ENCODE peak calls at places on chromosomes 1 and 21, in four cellular contexts. One of them, this sample, is unnamed.

GRCh38 chr1:154403300-154403943 is 1.7 kb upstream of the IL6R start:
- DNase-seq in HFF-Myc: no peak
- DNase-seq in CD8-positive, alpha-beta memory T cell: peak; percentile 59
- DNase-seq in substantia nigra: no peak
- DNase-seq in this sample: no peak

GRCh38 chr1:113980120-113980519 is 846 bp downstream of the OLFML3 start:
- DNase-seq in HFF-Myc: peak; percentile 40
- DNase-seq in CD8-positive, alpha-beta memory T cell: no peak
- DNase-seq in substantia nigra: no peak
- DNase-seq in this sample: no peak

GRCh38 chr1:160032165-160032827 is 506 bp upstream of the PIGM start:
- DNase-seq in HFF-Myc: no peak
- DNase-seq in CD8-positive, alpha-beta memory T cell: no peak
- DNase-seq in substantia nigra: no peak
- DNase-seq in this sample: peak; percentile 36

GRCh38 chr1:94622757-94623156 is 81.2 kb upstream of the F3 start:
- DNase-seq in HFF-Myc: no peak
- DNase-seq in CD8-positive, alpha-beta memory T cell: no peak
- DNase-seq in substantia nigra: no peak
- DNase-seq in this sample: peak; percentile 58

GRCh38 chr21:31730687-31731111 is 1.2 kb downstream of the SCAF4 start:
- DNase-seq in HFF-Myc: no peak
- DNase-seq in CD8-positive, alpha-beta memory T cell: no peak
- DNase-seq in substantia nigra: no peak
- DNase-seq in this sample: peak; percentile 89

GRCh38 chr1:40153073-40153770 is 8.0 kb upstream of the RLF start:
- DNase-seq in HFF-Myc: peak; percentile 25
- DNase-seq in CD8-positive, alpha-beta memory T cell: no peak
- DNase-seq in substantia nigra: no peak
- DNase-seq in this sample: peak; percentile 58

GRCh38 chr1:17605582-17606344 is 66.3 kb downstream of the ARHGEF10L start:
- DNase-seq in HFF-Myc: no peak
- DNase-seq in CD8-positive, alpha-beta memory T cell: no peak
- DNase-seq in substantia nigra: no peak
- DNase-seq in this sample: no peak

GRCh38 chr1:37477946-37478345 is 3.6 kb downstream of the ZC3H12A start:
- DNase-seq in HFF-Myc: no peak
- DNase-seq in CD8-positive, alpha-beta memory T cell: peak; percentile 45
- DNase-seq in substantia nigra: no peak
- DNase-seq in this sample: no peak

GRCh38 chr1:33640114-33640660 is 167.7 kb downstream of the ZSCAN20 start:
- DNase-seq in HFF-Myc: no peak
- DNase-seq in CD8-positive, alpha-beta memory T cell: no peak
- DNase-seq in substantia nigra: no peak
- DNase-seq in this sample: no peak

GRCh38 chr1:30704271-30704670 is 19.1 kb downstream of the MATN1 start:
- DNase-seq in HFF-Myc: no peak
- DNase-seq in CD8-positive, alpha-beta memory T cell: no peak
- DNase-seq in substantia nigra: no peak
- DNase-seq in this sample: no peak

GRCh38 chr1:209567788-209568187 is 15.7 kb upstream of the CAMK1G start:
- DNase-seq in HFF-Myc: no peak
- DNase-seq in CD8-positive, alpha-beta memory T cell: no peak
- DNase-seq in substantia nigra: no peak
- DNase-seq in this sample: no peak

GRCh38 chr1:115192200-115192767 is 103.0 kb upstream of the TSPAN2 start:
- DNase-seq in HFF-Myc: no peak
- DNase-seq in CD8-positive, alpha-beta memory T cell: no peak
- DNase-seq in substantia nigra: no peak
- DNase-seq in this sample: no peak

GRCh38 chr21:39715804-39716397 is 29.1 kb upstream of the IGSF5 start:
- DNase-seq in HFF-Myc: no peak
- DNase-seq in CD8-positive, alpha-beta memory T cell: no peak
- DNase-seq in substantia nigra: peak; percentile 13
- DNase-seq in this sample: peak; percentile 72

GRCh38 chr1:246404078-246404477 is 103.0 kb downstream of the SMYD3 start:
- DNase-seq in HFF-Myc: peak; percentile 25
- DNase-seq in CD8-positive, alpha-beta memory T cell: no peak
- DNase-seq in substantia nigra: no peak
- DNase-seq in this sample: no peak

GRCh38 chr1:201125019-201125418 is 2.0 kb downstream of the ASCL5 start:
- DNase-seq in HFF-Myc: no peak
- DNase-seq in CD8-positive, alpha-beta memory T cell: no peak
- DNase-seq in substantia nigra: no peak
- DNase-seq in this sample: no peak

GRCh38 chr1:234199476-234200127 is 173.7 kb upstream of the COA6 start:
- DNase-seq in HFF-Myc: no peak
- DNase-seq in CD8-positive, alpha-beta memory T cell: no peak
- DNase-seq in substantia nigra: no peak
- DNase-seq in this sample: no peak